ENCODE peak calls at places on chromosomes 16 and 17, in five cellular contexts. One of them, this sample, is unnamed.
A peak's percentile ranks its signal among the peaks of the same experiment; 100 is the strongest.

GRCh38 chr16:372584-372983 is 2.2 kb upstream of the MRPL28 start:
- DNase-seq in testis: no peak
- DNase-seq in body of pancreas: no peak
- DNase-seq in heart left ventricle: no peak
- DNase-seq in left lung: no peak
- DNase-seq in this sample: no peak

GRCh38 chr17:13933597-13934276 is 135.6 kb upstream of the COX10 start:
- DNase-seq in testis: no peak
- DNase-seq in body of pancreas: no peak
- DNase-seq in heart left ventricle: no peak
- DNase-seq in left lung: no peak
- DNase-seq in this sample: no peak

GRCh38 chr17:41002814-41003213 is 3.1 kb upstream of the KRTAP3-2 start:
- DNase-seq in testis: no peak
- DNase-seq in body of pancreas: no peak
- DNase-seq in heart left ventricle: no peak
- DNase-seq in left lung: no peak
- DNase-seq in this sample: no peak

GRCh38 chr16:30565984-30566383 is 5.5 kb downstream of the ZNF688 start:
- DNase-seq in testis: no peak
- DNase-seq in body of pancreas: no peak
- DNase-seq in heart left ventricle: no peak
- DNase-seq in left lung: no peak
- DNase-seq in this sample: no peak

GRCh38 chr16:55569025-55569424 is 2.5 kb downstream of the CAPNS2 start:
- DNase-seq in testis: no peak
- DNase-seq in body of pancreas: no peak
- DNase-seq in heart left ventricle: no peak
- DNase-seq in left lung: no peak
- DNase-seq in this sample: no peak

GRCh38 chr17:44602970-44603369 is 45.7 kb downstream of the FZD2 start:
- DNase-seq in testis: no peak
- DNase-seq in body of pancreas: no peak
- DNase-seq in heart left ventricle: no peak
- DNase-seq in left lung: no peak
- DNase-seq in this sample: no peak

GRCh38 chr17:28744104-28744801 is 442 bp downstream of the TRAF4 start:
- DNase-seq in testis: peak; percentile 72
- DNase-seq in body of pancreas: peak; percentile 69
- DNase-seq in heart left ventricle: no peak
- DNase-seq in left lung: peak; percentile 65
- DNase-seq in this sample: no peak

GRCh38 chr17:77456271-77456950 is 315.6 kb downstream of the SEC14L1 start:
- DNase-seq in testis: no peak
- DNase-seq in body of pancreas: no peak
- DNase-seq in heart left ventricle: no peak
- DNase-seq in left lung: no peak
- DNase-seq in this sample: no peak

GRCh38 chr17:18093616-18094408 is 6.1 kb downstream of the DRG2 start:
- DNase-seq in testis: peak; percentile 57
- DNase-seq in body of pancreas: peak; percentile 31
- DNase-seq in heart left ventricle: peak; percentile 75
- DNase-seq in left lung: no peak
- DNase-seq in this sample: peak; percentile 32

GRCh38 chr17:57554826-57555635 is 190.1 kb downstream of the CCDC182 start:
- DNase-seq in testis: no peak
- DNase-seq in body of pancreas: no peak
- DNase-seq in heart left ventricle: no peak
- DNase-seq in left lung: no peak
- DNase-seq in this sample: no peak

GRCh38 chr17:82424001-82424862 is 5.8 kb upstream of the OGFOD3 start:
- DNase-seq in testis: peak; percentile 88
- DNase-seq in body of pancreas: peak; percentile 54
- DNase-seq in heart left ventricle: no peak
- DNase-seq in left lung: peak; percentile 34
- DNase-seq in this sample: peak; percentile 59

GRCh38 chr16:54687043-54687655 is 243.5 kb upstream of the IRX5 start:
- DNase-seq in testis: peak; percentile 63
- DNase-seq in body of pancreas: no peak
- DNase-seq in heart left ventricle: no peak
- DNase-seq in left lung: no peak
- DNase-seq in this sample: no peak

GRCh38 chr17:47615766-47616424 is 33.8 kb upstream of the KPNB1 start:
- DNase-seq in testis: no peak
- DNase-seq in body of pancreas: no peak
- DNase-seq in heart left ventricle: no peak
- DNase-seq in left lung: no peak
- DNase-seq in this sample: peak; percentile 50

GRCh38 chr17:11324846-11325420 is 83.9 kb downstream of the SHISA6 start:
- DNase-seq in testis: no peak
- DNase-seq in body of pancreas: no peak
- DNase-seq in heart left ventricle: no peak
- DNase-seq in left lung: no peak
- DNase-seq in this sample: no peak

GRCh38 chr16:57167951-57168350 is 17.9 kb downstream of the PSME3IP1 start:
- DNase-seq in testis: no peak
- DNase-seq in body of pancreas: no peak
- DNase-seq in heart left ventricle: no peak
- DNase-seq in left lung: no peak
- DNase-seq in this sample: peak; percentile 68

GRCh38 chr16:5025171-5025632 is 8.5 kb downstream of the NAGPA start:
- DNase-seq in testis: peak; percentile 71
- DNase-seq in body of pancreas: peak; percentile 51
- DNase-seq in heart left ventricle: no peak
- DNase-seq in left lung: no peak
- DNase-seq in this sample: no peak

GRCh38 chr17:42422412-42422957 is 571 bp downstream of the CAVIN1 start:
- DNase-seq in testis: no peak
- DNase-seq in body of pancreas: peak; percentile 46
- DNase-seq in heart left ventricle: peak; percentile 59
- DNase-seq in left lung: peak; percentile 47
- DNase-seq in this sample: no peak

GRCh38 chr17:82599674-82600661 is 48.3 kb downstream of the WDR45B start:
- DNase-seq in testis: no peak
- DNase-seq in body of pancreas: no peak
- DNase-seq in heart left ventricle: no peak
- DNase-seq in left lung: no peak
- DNase-seq in this sample: no peak

GRCh38 chr16:54928016-54928356 is 2.7 kb upstream of the IRX5 start:
- DNase-seq in testis: no peak
- DNase-seq in body of pancreas: no peak
- DNase-seq in heart left ventricle: no peak
- DNase-seq in left lung: no peak
- DNase-seq in this sample: no peak

GRCh38 chr17:27572665-27573064 is 58.3 kb upstream of the LGALS9 start:
- DNase-seq in testis: no peak
- DNase-seq in body of pancreas: no peak
- DNase-seq in heart left ventricle: no peak
- DNase-seq in left lung: no peak
- DNase-seq in this sample: no peak

GRCh38 chr17:48055531-48056245 is 7.5 kb downstream of the NFE2L1 start:
- DNase-seq in testis: no peak
- DNase-seq in body of pancreas: no peak
- DNase-seq in heart left ventricle: no peak
- DNase-seq in left lung: no peak
- DNase-seq in this sample: no peak

GRCh38 chr17:63929860-63930766 is 2.0 kb downstream of the CD79B start:
- DNase-seq in testis: no peak
- DNase-seq in body of pancreas: no peak
- DNase-seq in heart left ventricle: no peak
- DNase-seq in left lung: no peak
- DNase-seq in this sample: no peak

GRCh38 chr17:3964203-3965122 is at the start of gene ATP2A3:
- DNase-seq in testis: no peak
- DNase-seq in body of pancreas: peak; percentile 65
- DNase-seq in heart left ventricle: no peak
- DNase-seq in left lung: no peak
- DNase-seq in this sample: peak; percentile 65

GRCh38 chr17:49545007-49545660 is 30.5 kb upstream of the NXPH3 start:
- DNase-seq in testis: no peak
- DNase-seq in body of pancreas: no peak
- DNase-seq in heart left ventricle: no peak
- DNase-seq in left lung: no peak
- DNase-seq in this sample: no peak

GRCh38 chr17:10099051-10099571 is 99.3 kb downstream of the GAS7 start:
- DNase-seq in testis: no peak
- DNase-seq in body of pancreas: no peak
- DNase-seq in heart left ventricle: no peak
- DNase-seq in left lung: no peak
- DNase-seq in this sample: no peak

GRCh38 chr17:45782889-45783592 is 1.1 kb upstream of the CRHR1 start:
- DNase-seq in testis: peak; percentile 54
- DNase-seq in body of pancreas: peak; percentile 37
- DNase-seq in heart left ventricle: no peak
- DNase-seq in left lung: no peak
- DNase-seq in this sample: no peak

GRCh38 chr17:45784583-45785372 is 658 bp downstream of the CRHR1 start:
- DNase-seq in testis: peak; percentile 33
- DNase-seq in body of pancreas: peak; percentile 57
- DNase-seq in heart left ventricle: no peak
- DNase-seq in left lung: no peak
- DNase-seq in this sample: no peak

GRCh38 chr17:45785373-45786193 is 1.5 kb downstream of the CRHR1 start:
- DNase-seq in testis: no peak
- DNase-seq in body of pancreas: no peak
- DNase-seq in heart left ventricle: no peak
- DNase-seq in left lung: no peak
- DNase-seq in this sample: no peak

GRCh38 chr17:45784293-45784582 is at the start of gene CRHR1:
- DNase-seq in testis: no peak
- DNase-seq in body of pancreas: no peak
- DNase-seq in heart left ventricle: no peak
- DNase-seq in left lung: no peak
- DNase-seq in this sample: no peak

DNA sequence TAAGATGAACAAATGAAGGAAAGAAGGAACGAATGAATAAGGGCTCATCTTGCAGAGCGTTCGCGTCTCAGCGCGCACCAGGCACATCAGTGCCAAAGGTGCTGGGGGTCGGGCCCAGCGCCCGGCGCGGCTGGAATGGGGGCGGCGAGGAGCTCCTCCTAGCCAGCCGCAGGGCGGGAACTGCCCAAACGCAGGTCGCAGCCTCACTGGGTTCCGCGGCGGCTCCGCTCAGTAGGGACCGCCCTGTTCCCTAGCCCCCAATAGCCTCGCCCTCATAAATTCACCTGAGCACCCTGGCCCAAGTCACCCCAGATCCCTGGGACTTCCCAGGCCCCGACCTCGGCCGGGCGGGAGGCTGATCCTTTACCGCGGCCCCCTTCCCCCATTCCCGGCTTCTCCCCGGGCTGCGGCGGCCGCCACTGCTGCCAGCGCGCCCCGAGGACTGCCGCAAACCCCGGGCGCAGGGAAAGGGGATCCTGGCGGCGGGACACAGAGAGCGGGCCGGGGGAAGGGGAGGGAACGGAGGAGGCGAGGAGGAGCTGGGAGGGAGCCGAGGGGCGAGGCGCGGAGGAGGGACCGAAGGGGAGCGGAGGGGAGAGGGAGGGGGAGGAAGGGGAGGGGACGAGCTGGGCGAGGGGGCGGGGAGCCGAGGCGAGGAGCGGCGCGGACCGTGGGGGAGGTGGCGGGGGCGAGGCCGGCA is 377 bp upstream of the CRHR1 start:
- DNase-seq in testis: peak; percentile 25
- DNase-seq in body of pancreas: no peak
- DNase-seq in heart left ventricle: no peak
- DNase-seq in left lung: no peak
- DNase-seq in this sample: no peak
- H3K4me3 ChIP-seq in testis: peak overlapping the region; percentile 41
- H3K4me3 ChIP-seq in body of pancreas: peak overlapping the region; percentile 28
- H3K4me3 ChIP-seq in heart left ventricle: peak overlapping the region; percentile 45
- H3K4me3 ChIP-seq in left lung: peak overlapping the region; percentile 30
- H3K4me3 ChIP-seq in this sample: no peak overlapping the region

GRCh38 chr16:70805787-70806186 is 4.8 kb upstream of the VAC14 start:
- DNase-seq in testis: no peak
- DNase-seq in body of pancreas: no peak
- DNase-seq in heart left ventricle: no peak
- DNase-seq in left lung: no peak
- DNase-seq in this sample: no peak

GRCh38 chr16:70808371-70808770 is 7.4 kb upstream of the VAC14 start:
- DNase-seq in testis: no peak
- DNase-seq in body of pancreas: no peak
- DNase-seq in heart left ventricle: no peak
- DNase-seq in left lung: no peak
- DNase-seq in this sample: no peak

GRCh38 chr16:70805380-70805779 is 4.4 kb upstream of the VAC14 start:
- DNase-seq in testis: no peak
- DNase-seq in body of pancreas: no peak
- DNase-seq in heart left ventricle: no peak
- DNase-seq in left lung: no peak
- DNase-seq in this sample: no peak

GRCh38 chr16:70804729-70805169 is 3.8 kb upstream of the VAC14 start:
- DNase-seq in testis: no peak
- DNase-seq in body of pancreas: no peak
- DNase-seq in heart left ventricle: no peak
- DNase-seq in left lung: no peak
- DNase-seq in this sample: no peak

GRCh38 chr16:70809392-70810060 is 8.6 kb upstream of the VAC14 start:
- DNase-seq in testis: no peak
- DNase-seq in body of pancreas: no peak
- DNase-seq in heart left ventricle: no peak
- DNase-seq in left lung: no peak
- DNase-seq in this sample: no peak
- H3K4me3 ChIP-seq in testis: no peak overlapping the region
- H3K4me3 ChIP-seq in body of pancreas: no peak overlapping the region
- H3K4me3 ChIP-seq in heart left ventricle: no peak overlapping the region
- H3K4me3 ChIP-seq in left lung: no peak overlapping the region
- H3K4me3 ChIP-seq in this sample: no peak overlapping the region

DNA sequence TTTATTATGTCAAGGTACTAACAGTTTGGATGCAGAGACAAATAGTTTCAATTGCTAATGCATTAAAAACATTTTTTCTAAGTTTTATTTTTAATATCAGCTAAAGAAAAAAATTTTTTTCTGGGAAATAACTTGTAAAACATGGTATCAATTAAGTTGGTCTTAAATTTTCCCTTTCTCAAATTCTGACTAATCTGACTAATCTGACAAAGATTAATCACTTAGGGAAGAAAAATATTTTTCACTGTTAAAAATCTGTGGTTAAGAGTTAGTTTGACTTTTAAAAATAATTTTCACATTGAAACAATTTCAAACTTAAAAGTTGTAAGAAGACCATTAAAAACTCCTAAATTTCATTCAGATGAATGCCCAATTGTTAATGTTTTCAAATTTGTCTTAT is 74.6 kb downstream of the MYO1D start:
- DNase-seq in testis: no peak
- DNase-seq in body of pancreas: no peak
- DNase-seq in heart left ventricle: no peak
- DNase-seq in left lung: no peak
- DNase-seq in this sample: no peak
- H3K4me3 ChIP-seq in testis: no peak overlapping the region
- H3K4me3 ChIP-seq in body of pancreas: no peak overlapping the region
- H3K4me3 ChIP-seq in heart left ventricle: no peak overlapping the region
- H3K4me3 ChIP-seq in left lung: no peak overlapping the region
- H3K4me3 ChIP-seq in this sample: no peak overlapping the region

DNA sequence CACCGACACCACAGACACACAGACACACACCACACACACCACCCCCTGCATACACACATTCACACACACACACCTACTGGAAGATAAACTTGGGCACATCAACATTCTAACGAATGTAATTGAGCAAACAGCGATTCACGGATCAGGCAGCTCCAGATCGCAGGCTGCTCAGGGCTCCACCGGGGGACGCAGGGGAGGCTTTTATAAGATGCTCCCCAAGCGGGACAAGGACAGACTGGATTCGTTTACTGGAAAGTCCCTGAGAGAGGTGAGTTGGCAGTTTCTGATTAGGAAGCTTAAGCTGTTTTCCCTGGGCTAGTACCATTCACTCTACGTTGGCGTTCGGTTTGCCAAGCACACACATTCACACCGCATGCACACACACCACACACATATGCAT is 281.3 kb downstream of the IRF8 start:
- DNase-seq in testis: no peak
- DNase-seq in body of pancreas: no peak
- DNase-seq in heart left ventricle: no peak
- DNase-seq in left lung: no peak
- DNase-seq in this sample: no peak
- H3K4me3 ChIP-seq in testis: no peak overlapping the region
- H3K4me3 ChIP-seq in body of pancreas: no peak overlapping the region
- H3K4me3 ChIP-seq in heart left ventricle: no peak overlapping the region
- H3K4me3 ChIP-seq in left lung: no peak overlapping the region
- H3K4me3 ChIP-seq in this sample: no peak overlapping the region

This sample was measured in Jurkat, Clone E6-1.